ENCODE peak calls at places on chromosomes 13 and 19, in five cellular contexts. One of them, this sample, is unnamed.

GRCh38 chr13:69776937-69777336 is 330.7 kb upstream of the ATXN8OS start:
- DNase-seq in brain microvascular endothelial cell: no peak
- DNase-seq in PC-3: no peak
- DNase-seq in T-helper 1 cell: no peak
- DNase-seq in activated T-helper 1 cell treated with Interleukin-2 at 50 U/mL for 16 hours: no peak
- DNase-seq in this sample: no peak

GRCh38 chr19:29606420-29606747 is 301 bp downstream of the POP4 start:
- DNase-seq in activated T-helper 1 cell treated with Interleukin-2 at 50 U/mL for 16 hours: no peak
- DNase-seq in brain microvascular endothelial cell: no peak
- DNase-seq in T-helper 1 cell: no peak
- DNase-seq in PC-3: no peak
- DNase-seq in this sample: no peak

GRCh38 chr19:8257052-8257443 is 47.9 kb downstream of the CERS4 start:
- DNase-seq in PC-3: no peak
- DNase-seq in T-helper 1 cell: no peak
- DNase-seq in activated T-helper 1 cell treated with Interleukin-2 at 50 U/mL for 16 hours: no peak
- DNase-seq in brain microvascular endothelial cell: no peak
- DNase-seq in this sample: no peak

GRCh38 chr13:100158569-100158968 is 69.7 kb downstream of the PCCA start:
- DNase-seq in PC-3: no peak
- DNase-seq in activated T-helper 1 cell treated with Interleukin-2 at 50 U/mL for 16 hours: no peak
- DNase-seq in T-helper 1 cell: no peak
- DNase-seq in brain microvascular endothelial cell: no peak
- DNase-seq in this sample: no peak

GRCh38 chr19:3358919-3359849 is 7.2 kb upstream of the NFIC start:
- DNase-seq in T-helper 1 cell: peak
- DNase-seq in PC-3: peak
- DNase-seq in activated T-helper 1 cell treated with Interleukin-2 at 50 U/mL for 16 hours: peak
- DNase-seq in brain microvascular endothelial cell: no peak
- DNase-seq in this sample: peak

GRCh38 chr13:110138009-110138699 is 168.8 kb downstream of the COL4A1 start:
- DNase-seq in activated T-helper 1 cell treated with Interleukin-2 at 50 U/mL for 16 hours: peak
- DNase-seq in brain microvascular endothelial cell: peak
- DNase-seq in T-helper 1 cell: no peak
- DNase-seq in PC-3: peak
- DNase-seq in this sample: peak

GRCh38 chr13:65660696-65661095 is 1569.4 kb downstream of the PCDH9 start:
- DNase-seq in activated T-helper 1 cell treated with Interleukin-2 at 50 U/mL for 16 hours: no peak
- DNase-seq in brain microvascular endothelial cell: no peak
- DNase-seq in PC-3: no peak
- DNase-seq in T-helper 1 cell: no peak
- DNase-seq in this sample: no peak

GRCh38 chr13:50072676-50073075 is 57.4 kb downstream of the KCNRG start:
- DNase-seq in PC-3: no peak
- DNase-seq in brain microvascular endothelial cell: no peak
- DNase-seq in activated T-helper 1 cell treated with Interleukin-2 at 50 U/mL for 16 hours: no peak
- DNase-seq in T-helper 1 cell: no peak
- DNase-seq in this sample: no peak

GRCh38 chr13:99415014-99415650 is 86.1 kb upstream of the TM9SF2 start:
- DNase-seq in PC-3: no peak
- DNase-seq in activated T-helper 1 cell treated with Interleukin-2 at 50 U/mL for 16 hours: no peak
- DNase-seq in T-helper 1 cell: no peak
- DNase-seq in brain microvascular endothelial cell: no peak
- DNase-seq in this sample: no peak

GRCh38 chr13:109941951-109942350 is 155.6 kb upstream of the IRS2 start:
- DNase-seq in T-helper 1 cell: no peak
- DNase-seq in brain microvascular endothelial cell: no peak
- DNase-seq in activated T-helper 1 cell treated with Interleukin-2 at 50 U/mL for 16 hours: no peak
- DNase-seq in PC-3: no peak
- DNase-seq in this sample: no peak

GRCh38 chr13:83153833-83154232 is 728.4 kb downstream of the SLITRK1 start:
- DNase-seq in PC-3: no peak
- DNase-seq in T-helper 1 cell: no peak
- DNase-seq in activated T-helper 1 cell treated with Interleukin-2 at 50 U/mL for 16 hours: no peak
- DNase-seq in brain microvascular endothelial cell: no peak
- DNase-seq in this sample: no peak

GRCh38 chr19:1169921-1170885 is 3.9 kb downstream of the SBNO2 start:
- DNase-seq in brain microvascular endothelial cell: no peak
- DNase-seq in PC-3: peak
- DNase-seq in activated T-helper 1 cell treated with Interleukin-2 at 50 U/mL for 16 hours: no peak
- DNase-seq in T-helper 1 cell: no peak
- DNase-seq in this sample: no peak

GRCh38 chr19:18029617-18030338 is 21.8 kb downstream of the ARRDC2 start:
- DNase-seq in T-helper 1 cell: no peak
- DNase-seq in activated T-helper 1 cell treated with Interleukin-2 at 50 U/mL for 16 hours: no peak
- DNase-seq in brain microvascular endothelial cell: no peak
- DNase-seq in PC-3: peak
- DNase-seq in this sample: peak

GRCh38 chr13:33487575-33488243 is 202.2 kb upstream of the STARD13 start:
- DNase-seq in brain microvascular endothelial cell: no peak
- DNase-seq in T-helper 1 cell: no peak
- DNase-seq in PC-3: peak
- DNase-seq in activated T-helper 1 cell treated with Interleukin-2 at 50 U/mL for 16 hours: no peak
- DNase-seq in this sample: no peak

GRCh38 chr13:73677041-73677589 is 457.1 kb downstream of the KLF12 start:
- DNase-seq in brain microvascular endothelial cell: peak
- DNase-seq in activated T-helper 1 cell treated with Interleukin-2 at 50 U/mL for 16 hours: no peak
- DNase-seq in PC-3: peak
- DNase-seq in T-helper 1 cell: no peak
- DNase-seq in this sample: no peak

GRCh38 chr19:29942404-29943261 is 594 bp downstream of the URI1 start:
- DNase-seq in brain microvascular endothelial cell: peak
- DNase-seq in PC-3: peak
- DNase-seq in activated T-helper 1 cell treated with Interleukin-2 at 50 U/mL for 16 hours: peak
- DNase-seq in T-helper 1 cell: peak
- DNase-seq in this sample: peak

GRCh38 chr13:39512687-39513086 is 90.3 kb downstream of the LHFPL6 start:
- DNase-seq in brain microvascular endothelial cell: no peak
- DNase-seq in activated T-helper 1 cell treated with Interleukin-2 at 50 U/mL for 16 hours: no peak
- DNase-seq in T-helper 1 cell: no peak
- DNase-seq in PC-3: no peak
- DNase-seq in this sample: no peak

GRCh38 chr13:110361365-110361911 is 54.4 kb downstream of the COL4A2 start:
- DNase-seq in activated T-helper 1 cell treated with Interleukin-2 at 50 U/mL for 16 hours: no peak
- DNase-seq in PC-3: no peak
- DNase-seq in brain microvascular endothelial cell: peak
- DNase-seq in T-helper 1 cell: no peak
- DNase-seq in this sample: no peak

GRCh38 chr13:51532736-51533197 is 51.5 kb upstream of the WDFY2 start:
- DNase-seq in T-helper 1 cell: no peak
- DNase-seq in activated T-helper 1 cell treated with Interleukin-2 at 50 U/mL for 16 hours: no peak
- DNase-seq in PC-3: no peak
- DNase-seq in brain microvascular endothelial cell: no peak
- DNase-seq in this sample: no peak

GRCh38 chr19:34649886-34650543 is 26.9 kb downstream of the SCGB2B2 start:
- DNase-seq in brain microvascular endothelial cell: no peak
- DNase-seq in PC-3: peak
- DNase-seq in activated T-helper 1 cell treated with Interleukin-2 at 50 U/mL for 16 hours: no peak
- DNase-seq in T-helper 1 cell: no peak
- DNase-seq in this sample: no peak

This sample was measured in MG63.